ENCODE peak calls at places on chromosomes 2 and 18, in six cellular contexts. B is stimulated activated CD4-positive, alpha-beta T cell treated with anti-CD3 and anti-CD28 coated beads, Interleukin-1b, Interleukin-23, amount 100 ng/mL, for 1 hour; D is ovary; M is NAMALWA; C is GM03348; N is osteocyte. O is an unnamed sample.

GRCh38 chr2:231573698-231574421 is 18.8 kb upstream of the TEX44 start:
- DNase-seq in B (no peak), D (no peak), M (no peak), C (no peak), N (no peak), O (no peak)

GRCh38 chr2:145091011-145091744 is 571.3 kb upstream of the ZEB2 start:
- DNase-seq in B (no peak), D (no peak), M (no peak), C (peak; percentile 50), N (no peak), O (no peak)

GRCh38 chr2:235756491-235756890 is 262.6 kb downstream of the AGAP1 start:
- DNase-seq in B (no peak), D (no peak), M (no peak), C (no peak), N (no peak), O (no peak)

GRCh38 chr2:42767899-42768705 is 4.2 kb upstream of the OXER1 start:
- DNase-seq in B (no peak), D (no peak), M (no peak), C (no peak), N (no peak), O (no peak)

GRCh38 chr18:51330739-51331138 is 133.3 kb upstream of the MEX3C start:
- DNase-seq in B (no peak), D (no peak), M (no peak), C (no peak), N (no peak), O (no peak)

GRCh38 chr2:213078686-213079085 is 72.7 kb downstream of the IKZF2 start:
- DNase-seq in B (no peak), D (no peak), M (no peak), C (no peak), N (no peak), O (no peak)

GRCh38 chr2:210994104-210994503 is 437.7 kb downstream of the CPS1 start:
- DNase-seq in B (no peak), D (no peak), M (no peak), C (no peak), N (no peak), O (no peak)

GRCh38 chr2:138877421-138877820 is 97.2 kb upstream of the NXPH2 start:
- DNase-seq in B (no peak), D (no peak), M (no peak), C (no peak), N (no peak), O (no peak)

GRCh38 chr18:49250819-49251388 is 209.5 kb downstream of the DYM start:
- DNase-seq in B (no peak), D (no peak), M (peak; percentile 50), C (peak; percentile 13), N (no peak), O (no peak)

GRCh38 chr2:129799036-129799958 is 180.2 kb upstream of the RAB6C start:
- DNase-seq in B (no peak), D (no peak), M (no peak), C (no peak), N (peak; percentile 81), O (no peak)

GRCh38 chr2:96152301-96153165 is 7.3 kb upstream of the DUSP2 start:
- DNase-seq in B (no peak), D (no peak), M (no peak), C (no peak), N (no peak), O (no peak)

GRCh38 chr2:203732953-203733510 is 26.6 kb downstream of the CD28 start:
- DNase-seq in B (no peak), D (no peak), M (no peak), C (no peak), N (no peak), O (no peak)

O was measured in MM.1S.